ENCODE peak calls at places on chromosomes 4 and X, in five cellular contexts. G is CD8-positive, alpha-beta T cell; Q is psoas muscle; N is mucosa of descending colon; V is bronchial epithelial cell. K is an unnamed sample.

GRCh38 chr4:147723316-147723715 is 8.6 kb upstream of the ARHGAP10 start:
- DNase-seq in G (no peak), Q (peak), V (no peak), N (peak), K (no peak)

GRCh38 chr4:6294705-6295421 is 25.2 kb downstream of the WFS1 start:
- DNase-seq in V (no peak), N (no peak), G (no peak), Q (no peak), K (no peak)

GRCh38 chrX:109847257-109848187 is 114.5 kb upstream of the ACSL4 start:
- DNase-seq in N (no peak), Q (no peak), G (no peak), V (peak), K (no peak)

GRCh38 chrX:13755254-13755653 is 20.7 kb downstream of the OFD1 start:
- DNase-seq in N (no peak), V (no peak), G (no peak), Q (no peak), K (no peak)

GRCh38 chrX:109704563-109704962 is 28.5 kb downstream of the ACSL4 start:
- DNase-seq in N (no peak), G (no peak), V (no peak), Q (no peak), K (no peak)

GRCh38 chrX:13059676-13060499 is 15.5 kb upstream of the FAM9C start:
- DNase-seq in V (peak), G (no peak), Q (no peak), N (no peak), K (no peak)

GRCh38 chr4:75821966-75822365 is 80.3 kb downstream of the PPEF2 start:
- DNase-seq in V (peak), G (no peak), N (no peak), Q (no peak), K (no peak)

GRCh38 chr4:152843476-152844107 is 63.8 kb downstream of the ARFIP1 start:
- DNase-seq in G (no peak), N (peak), Q (no peak), V (peak), K (no peak)

GRCh38 chr4:69832326-69833030 is 27.5 kb downstream of the SULT1E1 start:
- DNase-seq in N (peak), G (no peak), Q (no peak), V (peak), K (no peak)

GRCh38 chr4:165723051-165723805 is 149.8 kb upstream of the TLL1 start:
- DNase-seq in N (no peak), Q (no peak), G (no peak), V (peak), K (no peak)

GRCh38 chr4:84877051-84877833 is 89.2 kb downstream of the WDFY3 start:
- DNase-seq in N (no peak), G (no peak), Q (no peak), V (no peak), K (no peak)

GRCh38 chr4:164068392-164068791 is 573.9 kb downstream of the TMA16 start:
- DNase-seq in N (no peak), G (no peak), Q (no peak), V (no peak), K (no peak)

GRCh38 chr4:69591374-69591773 is 48.1 kb downstream of the UGT2A2 start:
- DNase-seq in Q (no peak), N (no peak), V (no peak), G (no peak), K (no peak)

GRCh38 chr4:180101348-180102083 is 2141.7 kb upstream of the TENM3 start:
- DNase-seq in N (no peak), G (no peak), Q (peak), V (no peak), K (no peak)

GRCh38 chrX:66408507-66408906 is 230.4 kb downstream of the EDA2R start:
- DNase-seq in N (no peak), Q (no peak), V (peak), G (no peak), K (peak)

GRCh38 chr4:16875487-16875886 is 23.0 kb downstream of the LDB2 start:
- DNase-seq in V (no peak), G (no peak), Q (no peak), N (no peak), K (no peak)

GRCh38 chr4:94525993-94526740 is 74.4 kb downstream of the PDLIM5 start:
- DNase-seq in G (no peak), Q (no peak), V (no peak), N (no peak), K (peak)

GRCh38 chr4:8293131-8293975 is 23.8 kb downstream of the HTRA3 start:
- DNase-seq in N (no peak), G (no peak), Q (peak), V (no peak), K (no peak)

GRCh38 chr4:14726441-14727405 is 275.6 kb upstream of the CPEB2 start:
- DNase-seq in G (no peak), V (peak), Q (no peak), N (peak), K (no peak)

GRCh38 chr4:41384992-41385391 is 128.3 kb downstream of the UCHL1 start:
- DNase-seq in G (no peak), N (peak), Q (peak), V (no peak), K (no peak)

GRCh38 chrX:13485167-13485566 is 84.2 kb upstream of the EGFL6 start:
- DNase-seq in Q (no peak), G (no peak), N (peak), V (peak), K (no peak)

GRCh38 chr4:139779653-139780052 is 114.0 kb downstream of the MGST2 start:
- DNase-seq in G (no peak), Q (no peak), V (no peak), N (no peak), K (no peak)

GRCh38 chr4:140719022-140719421 is 37.2 kb downstream of the TBC1D9 start:
- DNase-seq in V (peak), N (no peak), Q (no peak), G (no peak), K (no peak)

GRCh38 chrX:71565634-71566033 is 12.6 kb upstream of the GCNA start:
- DNase-seq in G (no peak), Q (no peak), V (no peak), N (no peak), K (no peak)

GRCh38 chrX:18390941-18391538 is 34.4 kb upstream of the CDKL5 start:
- DNase-seq in Q (peak), G (peak), V (peak), N (peak), K (peak)

GRCh38 chrX:94045724-94046123 is 371.7 kb downstream of the FAM133A start:
- DNase-seq in N (no peak), Q (no peak), V (no peak), G (no peak), K (no peak)

GRCh38 chr4:2071912-2072867 is 13.1 kb downstream of the NAT8L start:
- DNase-seq in Q (peak), V (no peak), N (no peak), G (no peak), K (no peak)

GRCh38 chrX:110665636-110666035 is 130.0 kb downstream of the CHRDL1 start:
- DNase-seq in V (peak), Q (no peak), N (peak), G (no peak), K (no peak)

GRCh38 chrX:23864719-23865349 is 42.9 kb downstream of the APOO start:
- DNase-seq in Q (no peak), N (no peak), G (no peak), V (no peak), K (no peak)

GRCh38 chr4:17418010-17418409 is 93.9 kb downstream of the QDPR start:
- DNase-seq in N (no peak), Q (no peak), G (no peak), V (no peak), K (no peak)

GRCh38 chr4:1599491-1600210 is 84.5 kb downstream of the FAM53A start:
- DNase-seq in V (no peak), G (no peak), N (no peak), Q (peak), K (no peak)

GRCh38 chrX:13487731-13488505 is 81.5 kb upstream of the EGFL6 start:
- DNase-seq in Q (no peak), V (peak), N (peak), G (no peak), K (peak)

GRCh38 chrX:13652256-13653021 is 502 bp upstream of the TCEANC start:
- DNase-seq in Q (no peak), G (no peak), V (peak), N (no peak), K (no peak)

GRCh38 chrX:151852294-151852693 is 60.4 kb upstream of the MAGEA4 start:
- DNase-seq in V (no peak), Q (no peak), G (no peak), N (peak), K (no peak)
- TF ChIP-seq CTCF in V (no peak), Q (no peak), G (no peak), N (no peak), K (no peak)

GRCh38 chrX:84182521-84182920 is 5.5 kb downstream of the RPS6KA6 start:
- DNase-seq in V (no peak), Q (no peak), G (no peak), N (peak), K (no peak)

GRCh38 chrX:84187501-84188319 is at the start of gene RPS6KA6:
- DNase-seq in V (no peak), N (peak), Q (peak), G (no peak), K (no peak)

GRCh38 chrX:84188320-84188834 is 378 bp upstream of the RPS6KA6 start:
- DNase-seq in G (no peak), Q (peak), V (peak), N (peak), K (no peak)

GRCh38 chrX:84189125-84189524 is 1.1 kb upstream of the RPS6KA6 start:
- DNase-seq in G (no peak), Q (no peak), V (no peak), N (no peak), K (no peak)

DNA sequence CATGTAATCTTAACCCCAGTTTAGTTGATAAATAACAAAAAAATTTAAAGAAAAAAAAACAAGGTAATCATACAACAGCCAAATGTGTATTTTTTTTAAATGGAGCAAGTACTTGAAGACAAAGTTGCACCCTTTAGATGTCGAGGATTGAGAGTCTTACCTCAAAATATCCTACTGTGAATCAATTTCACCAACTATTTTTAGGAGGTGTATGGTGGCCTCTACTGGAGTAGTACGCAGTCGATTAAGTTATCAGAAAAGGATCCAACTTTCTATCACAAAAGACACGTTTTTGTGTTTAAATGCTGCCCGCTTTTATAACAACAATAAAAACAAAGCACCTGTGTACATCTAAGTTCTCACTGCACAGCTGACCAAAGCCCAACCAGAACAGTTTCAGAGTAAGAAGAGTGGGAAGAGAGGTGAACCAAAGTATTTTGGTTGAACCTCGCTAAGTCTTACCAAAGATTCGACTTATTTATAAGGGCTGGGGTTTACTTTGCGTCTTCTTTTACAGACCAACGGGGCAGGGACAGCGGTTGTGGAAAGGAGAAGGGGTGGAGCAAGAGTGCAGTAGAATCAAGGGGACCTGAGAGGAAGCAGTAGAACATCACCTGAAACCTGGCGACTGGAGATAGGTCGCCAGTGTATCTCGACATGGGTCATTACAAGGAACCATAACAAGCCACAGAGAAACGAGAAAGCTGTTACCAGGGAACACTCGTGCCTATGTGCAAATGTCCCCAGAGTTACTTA is 1.2 kb downstream of the RPS6KA6 start:
- DNase-seq in V (no peak), N (peak), G (no peak), Q (no peak), K (no peak)
- TF ChIP-seq CTCF in V (no peak), N (no peak), G (no peak), Q (no peak), K (no peak)

DNA sequence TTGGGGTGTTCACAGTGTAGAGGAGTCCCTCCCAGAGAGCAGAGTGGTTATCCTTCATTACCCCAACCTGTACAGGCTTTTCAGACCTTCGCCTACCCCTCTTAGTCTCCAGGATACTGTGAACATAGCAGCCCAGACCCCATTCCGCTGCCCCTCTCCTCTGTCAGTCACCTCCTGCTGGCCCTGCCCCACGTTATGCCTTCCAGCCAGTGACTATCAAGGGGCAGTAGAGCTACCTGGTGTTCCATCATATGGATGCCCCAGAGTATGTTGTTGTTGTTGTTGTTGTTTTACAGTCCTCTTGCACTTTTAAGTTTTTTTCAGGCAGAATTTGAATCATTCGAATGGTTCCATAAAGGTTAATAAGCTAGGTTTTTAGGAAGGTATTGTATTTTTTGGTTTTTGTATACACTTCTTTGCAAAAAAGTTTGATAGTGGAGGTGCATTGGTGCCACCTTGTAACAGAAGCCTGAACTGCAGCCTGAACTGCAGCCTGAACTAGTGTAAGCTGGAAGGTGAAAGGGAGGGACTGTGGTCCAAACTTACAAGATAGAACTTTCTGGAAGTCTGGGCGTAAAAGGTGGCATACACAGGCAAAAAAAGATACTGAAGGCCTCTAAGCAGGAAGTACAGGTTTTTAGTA is 101.4 kb upstream of the RAB40AL start:
- DNase-seq in V (peak), G (no peak), N (peak), Q (no peak), K (peak)
- TF ChIP-seq CTCF in V (peak), G (peak), N (no peak), Q (peak), K (no peak)

DNA sequence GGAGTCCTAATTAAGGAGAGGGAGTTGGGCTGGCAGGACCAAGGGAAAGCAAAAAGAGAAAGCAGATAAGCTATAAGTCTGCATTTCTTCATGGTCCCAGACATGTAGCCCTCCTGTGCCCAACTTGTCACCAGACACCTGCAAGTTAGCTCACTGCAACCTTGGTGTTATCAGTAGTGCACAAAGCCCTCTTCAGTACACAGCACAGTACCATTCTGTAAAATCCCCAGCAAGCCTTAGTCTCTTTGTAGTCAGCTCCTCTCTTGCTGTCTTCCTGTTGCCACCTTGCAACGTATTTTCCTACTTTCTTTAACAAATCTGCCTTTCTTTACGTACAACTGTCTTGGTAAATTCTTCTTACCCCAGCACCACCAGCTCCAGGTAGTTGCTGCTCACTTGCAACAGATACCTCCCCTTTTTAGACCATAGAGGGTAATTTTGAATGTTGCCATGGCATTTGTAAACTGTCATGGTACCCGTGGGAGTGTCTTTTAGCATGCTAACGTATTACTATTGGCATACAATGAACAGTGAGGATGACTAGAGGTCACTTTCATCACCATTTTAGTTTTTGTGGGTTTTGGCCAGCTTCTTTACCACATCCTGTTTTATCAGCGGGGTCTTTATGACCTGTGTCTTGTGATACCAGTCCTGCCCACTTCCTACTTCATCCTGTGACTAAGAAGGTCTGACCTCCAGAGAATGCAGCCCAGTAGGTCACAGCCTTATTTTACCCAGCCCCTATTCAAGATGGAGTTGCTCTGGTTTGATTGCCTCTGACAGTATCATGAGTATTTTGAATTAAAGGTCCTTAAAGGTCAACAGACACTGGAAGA is 28.3 kb upstream of the AP1S2 start:
- DNase-seq in G (no peak), N (peak), V (peak), Q (no peak), K (no peak)
- TF ChIP-seq CTCF in G (no peak), N (no peak), V (no peak), Q (no peak), K (no peak)

GRCh38 chrX:78124304-78124703 is 15.1 kb downstream of the TAF9B start:
- DNase-seq in G (no peak), V (no peak), N (no peak), Q (no peak), K (no peak)
- TF ChIP-seq CTCF in G (no peak), V (no peak), N (no peak), Q (no peak), K (no peak)

DNA sequence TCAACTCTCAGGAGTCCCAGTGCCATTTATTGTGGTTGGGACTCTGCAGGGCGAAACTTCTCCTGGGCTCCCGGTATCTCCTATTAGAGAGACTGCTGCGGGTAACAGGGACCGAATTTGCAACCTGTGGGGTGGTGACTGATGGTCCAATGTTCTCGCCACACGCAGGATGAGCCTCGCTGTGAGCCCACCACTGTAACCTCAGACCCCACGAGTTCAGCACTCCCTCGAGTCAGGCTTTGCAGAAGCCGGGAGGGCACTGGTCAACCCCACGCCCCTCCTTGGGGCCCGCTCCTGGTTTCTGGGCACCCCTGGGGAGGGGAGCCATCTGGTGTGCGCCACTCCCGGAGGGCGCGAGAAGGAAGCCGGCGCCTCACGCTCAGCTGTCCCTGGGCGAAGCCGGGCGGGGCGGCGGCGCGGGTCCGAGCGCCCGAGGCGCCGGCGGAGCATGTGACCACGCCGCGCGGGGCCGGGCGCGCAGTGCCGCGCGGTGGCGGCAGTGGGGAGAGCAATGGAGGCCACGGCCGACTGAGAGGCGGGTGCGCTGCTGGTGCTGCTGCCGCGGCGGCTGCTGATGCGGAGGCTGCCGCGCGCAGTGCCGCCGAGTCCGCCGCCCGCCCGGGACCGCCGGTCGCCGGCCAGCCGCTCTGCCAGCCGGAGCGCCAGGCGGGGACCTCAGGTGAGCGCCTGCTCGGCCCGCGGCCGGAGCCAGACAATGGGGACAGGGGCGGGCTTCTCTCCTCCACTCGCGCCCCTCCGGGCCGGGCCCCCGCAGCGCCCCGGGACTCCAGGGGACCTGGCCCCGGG is 100.1 kb downstream of the CEP135 start:
- DNase-seq in N (peak), Q (no peak), G (no peak), V (no peak), K (peak)
- TF ChIP-seq CTCF in N (peak), Q (peak), G (no peak), V (peak), K (peak)

GRCh38 chrX:2427737-2428136 is 73.0 kb downstream of the DHRSX start:
- DNase-seq in G (no peak), Q (no peak), V (no peak), N (no peak), K (no peak)
- TF ChIP-seq CTCF in G (no peak), Q (no peak), V (no peak), N (no peak), K (no peak)

GRCh38 chrX:76248901-76249300 is 76.0 kb downstream of the PBDC1 start:
- DNase-seq in Q (no peak), G (no peak), N (no peak), V (no peak), K (no peak)

GRCh38 chrX:76253432-76253831 is 80.6 kb downstream of the PBDC1 start:
- DNase-seq in G (no peak), Q (no peak), N (peak), V (peak), K (peak)
- TF ChIP-seq CTCF in G (peak), Q (peak), N (no peak), V (peak), K (no peak)